ENCODE peak calls at places on chromosomes 1 and 21, in nine cellular contexts. U is glutamatergic neuron; R is stimulated activated naive CD8-positive, alpha-beta T cell treated with anti-CD3 and anti-CD28 coated beads, Interleukin-15, Interleukin-2, amounts not matched to agents 100 U/mL and 50 U/mL, for 24 hours; M is Caki2; B is left ventricle myocardium inferior; S is NCI-H446 treated with DMSO at 0.1 percent for 48 hours; F is G401; K is NCI-H1092; Y is activated CD4-positive, alpha-beta T cell treated with anti-CD3 and anti-CD28 coated beads, Interleukin-2, amount 10 ng/mL, durations not matched to agents 7 days and 5 days. T is an unnamed sample.

GRCh38 chr1:216523449-216524190 is 100.4 kb upstream of the USH2A start:
- DNase-seq in B (no peak), S (no peak), M (no peak), R (no peak), Y (no peak), K (no peak), U (no peak), F (no peak), T (peak)

GRCh38 chr1:175197536-175197935 is 5.0 kb upstream of the KIAA0040 start:
- DNase-seq in S (no peak), M (peak), R (no peak), B (no peak), U (no peak), K (no peak), F (no peak), Y (peak), T (no peak)

GRCh38 chr1:236565530-236565929 is 38.8 kb downstream of the HEATR1 start:
- DNase-seq in M (no peak), K (no peak), S (no peak), B (no peak), R (no peak), U (no peak), Y (no peak), F (no peak), T (no peak)

GRCh38 chr21:45017376-45017960 is 56.9 kb upstream of the ADARB1 start:
- DNase-seq in S (no peak), B (no peak), K (no peak), R (no peak), F (no peak), M (no peak), U (no peak), Y (no peak), T (no peak)

GRCh38 chr1:217977943-217978342 is 307.1 kb upstream of the RRP15 start:
- DNase-seq in F (no peak), R (no peak), Y (no peak), S (no peak), U (no peak), K (no peak), B (no peak), M (no peak), T (no peak)

GRCh38 chr1:227885648-227886502 is 61.9 kb downstream of the WNT9A start:
- DNase-seq in Y (no peak), M (no peak), U (peak), F (no peak), R (no peak), B (peak), K (no peak), S (no peak), T (no peak)

GRCh38 chr1:115314765-115315164 is 23.3 kb downstream of the NGF start:
- DNase-seq in U (no peak), Y (no peak), S (no peak), F (no peak), R (no peak), B (no peak), M (no peak), K (no peak), T (no peak)

GRCh38 chr1:216246577-216246976 is 176.7 kb downstream of the USH2A start:
- DNase-seq in K (no peak), R (no peak), M (no peak), Y (no peak), S (no peak), B (no peak), U (no peak), F (no peak), T (no peak)

GRCh38 chr1:67149179-67149770 is 14.5 kb upstream of the C1orf141 start:
- DNase-seq in Y (peak), K (peak), B (peak), F (peak), U (peak), S (peak), R (peak), M (peak), T (peak)

GRCh38 chr1:161910516-161911077 is 113.1 kb downstream of the OLFML2B start:
- DNase-seq in F (no peak), B (no peak), R (no peak), K (no peak), S (no peak), U (no peak), M (peak), Y (no peak), T (peak)

GRCh38 chr1:6098303-6099215 is 52.9 kb downstream of the KCNAB2 start:
- DNase-seq in S (no peak), F (no peak), B (peak), U (peak), K (no peak), R (no peak), M (no peak), Y (no peak), T (peak)

GRCh38 chr1:110190282-110190929 is 19.7 kb upstream of the KCNC4 start:
- DNase-seq in S (peak), B (peak), F (peak), Y (no peak), U (no peak), M (no peak), R (peak), K (peak), T (no peak)

GRCh38 chr1:185646202-185646683 is 87.9 kb upstream of the HMCN1 start:
- DNase-seq in K (peak), Y (no peak), F (peak), S (peak), R (no peak), M (peak), B (no peak), U (no peak), T (peak)

GRCh38 chr1:173295995-173296394 is 88.9 kb upstream of the TNFSF4 start:
- DNase-seq in B (no peak), Y (no peak), U (no peak), S (no peak), K (no peak), M (no peak), R (no peak), F (no peak), T (no peak)

GRCh38 chr21:41777934-41778815 is 11.3 kb upstream of the RIPK4 start:
- DNase-seq in S (peak), M (peak), F (peak), K (peak), R (peak), U (peak), B (peak), Y (no peak), T (peak)

GRCh38 chr1:27102707-27103468 is 52.0 kb downstream of the SLC9A1 start:
- DNase-seq in U (peak), S (peak), K (peak), Y (peak), B (peak), M (peak), F (peak), R (peak), T (peak)

GRCh38 chr21:29299906-29300546 is 1.3 kb downstream of the BACH1 start:
- DNase-seq in M (peak), B (peak), U (no peak), R (peak), Y (peak), F (peak), S (peak), K (peak), T (peak)

GRCh38 chr1:100187912-100188311 is 9.9 kb upstream of the LRRC39 start:
- DNase-seq in Y (no peak), K (no peak), S (peak), B (peak), F (peak), R (no peak), M (peak), U (no peak), T (peak)

GRCh38 chr1:92259350-92259749 is 39.4 kb downstream of the GLMN start:
- DNase-seq in F (no peak), S (no peak), M (no peak), R (no peak), K (no peak), B (no peak), Y (no peak), U (no peak), T (peak)

GRCh38 chr1:232923739-232924386 is 26.5 kb upstream of the NTPCR start:
- DNase-seq in M (peak), K (no peak), Y (peak), F (no peak), R (peak), S (no peak), B (no peak), U (no peak), T (no peak)

GRCh38 chr21:44894687-44895302 is 21.3 kb upstream of the PTTG1IP start:
- DNase-seq in M (no peak), Y (no peak), K (no peak), B (peak), U (peak), F (no peak), R (no peak), S (no peak), T (no peak)

GRCh38 chr1:164058192-164058591 is 500.8 kb upstream of the PBX1 start:
- DNase-seq in Y (no peak), F (no peak), M (no peak), K (no peak), S (no peak), U (no peak), R (no peak), B (no peak), T (no peak)

GRCh38 chr1:201370500-201370899 is 7.0 kb downstream of the TNNT2 start:
- DNase-seq in S (no peak), F (no peak), M (no peak), K (no peak), B (no peak), U (no peak), R (no peak), Y (no peak), T (no peak)

GRCh38 chr1:114627107-114627506 is 42.7 kb downstream of the DENND2C start:
- DNase-seq in Y (no peak), F (no peak), S (no peak), R (no peak), U (no peak), B (no peak), K (no peak), M (no peak), T (no peak)

GRCh38 chr1:198330982-198331620 is 174.3 kb downstream of the NEK7 start:
- DNase-seq in S (no peak), Y (no peak), U (no peak), M (no peak), R (no peak), B (no peak), F (no peak), K (no peak), T (no peak)

GRCh38 chr1:115277276-115277675 is 60.8 kb downstream of the NGF start:
- DNase-seq in K (no peak), S (no peak), Y (no peak), R (no peak), B (no peak), F (no peak), U (no peak), M (no peak), T (no peak)

GRCh38 chr1:91555821-91556531 is 55.3 kb downstream of the CDC7 start:
- DNase-seq in S (no peak), B (no peak), Y (peak), M (no peak), U (no peak), F (no peak), R (peak), K (no peak), T (peak)

GRCh38 chr1:12143631-12144155 is 23.1 kb upstream of the TNFRSF1B start:
- DNase-seq in M (peak), R (no peak), K (no peak), U (no peak), S (no peak), B (peak), F (no peak), Y (no peak), T (peak)

GRCh38 chr1:175072131-175072941 is 4.7 kb downstream of the TNN start:
- DNase-seq in R (peak), U (peak), K (peak), M (no peak), Y (peak), S (peak), F (peak), B (peak), T (peak)

T was measured in fibroblast of gingiva.